ENCODE peak calls at places on chromosomes 12 and 14, in seven cellular contexts. C is neuronal stem cell, M is IMR-90, K is trophoblast cell, T is mesendoderm, R is mesenchymal stem cell, B is H1. U is an unnamed sample.

GRCh38 chr14:90522585-90523191 is 125.9 kb downstream of the CALM1 start:
- DNase-seq in C (no peak), M (no peak), K (no peak), T (no peak), R (no peak), B (no peak), U (no peak)

GRCh38 chr12:64514456-64514855 is 62.5 kb downstream of the TBK1 start:
- DNase-seq in C (no peak), M (no peak), K (no peak), T (no peak), R (no peak), B (no peak), U (no peak)

GRCh38 chr12:51904951-51905471 is 2.3 kb upstream of the ACVRL1 start:
- DNase-seq in C (no peak), M (peak; percentile 69), K (no peak), T (no peak), R (peak; percentile 90), B (no peak), U (no peak)

GRCh38 chr14:94129111-94129757 is at the start of gene IFI27L2:
- DNase-seq in C (peak; percentile 80), M (peak; percentile 73), K (peak; percentile 17), T (peak; percentile 93), R (peak; percentile 82), B (peak; percentile 79), U (peak; percentile 95)

GRCh38 chr12:114209852-114210251 is 196.1 kb downstream of the TBX5 start:
- DNase-seq in C (no peak), M (no peak), K (no peak), T (no peak), R (no peak), B (no peak), U (no peak)

GRCh38 chr12:12717586-12718381 is 616 bp downstream of the CDKN1B start:
- DNase-seq in C (no peak), M (no peak), K (peak; percentile 30), T (peak; percentile 55), R (peak; percentile 41), B (peak; percentile 56), U (peak; percentile 53)

GRCh38 chr14:102182190-102182589 is 42.5 kb downstream of the WDR20 start:
- DNase-seq in C (no peak), M (peak; percentile 62), K (no peak), T (no peak), R (peak; percentile 33), B (no peak), U (no peak)

GRCh38 chr12:533718-534117 is 74.0 kb downstream of the B4GALNT3 start:
- DNase-seq in C (no peak), M (no peak), K (no peak), T (no peak), R (no peak), B (no peak), U (no peak)

GRCh38 chr12:46473634-46474201 is 101.1 kb upstream of the SLC38A2 start:
- DNase-seq in C (no peak), M (peak; percentile 94), K (peak; percentile 89), T (peak; percentile 56), R (peak; percentile 94), B (no peak), U (no peak)

GRCh38 chr14:60848066-60848465 is 113.5 kb downstream of the MNAT1 start:
- DNase-seq in C (no peak), M (no peak), K (no peak), T (peak; percentile 8), R (no peak), B (no peak), U (no peak)
- H3K18ac ChIP-seq in C (no peak overlapping the region), M (no peak overlapping the region), K (no peak overlapping the region), T (no peak overlapping the region), R (no peak overlapping the region), B (no peak overlapping the region), U (no peak overlapping the region)

DNA sequence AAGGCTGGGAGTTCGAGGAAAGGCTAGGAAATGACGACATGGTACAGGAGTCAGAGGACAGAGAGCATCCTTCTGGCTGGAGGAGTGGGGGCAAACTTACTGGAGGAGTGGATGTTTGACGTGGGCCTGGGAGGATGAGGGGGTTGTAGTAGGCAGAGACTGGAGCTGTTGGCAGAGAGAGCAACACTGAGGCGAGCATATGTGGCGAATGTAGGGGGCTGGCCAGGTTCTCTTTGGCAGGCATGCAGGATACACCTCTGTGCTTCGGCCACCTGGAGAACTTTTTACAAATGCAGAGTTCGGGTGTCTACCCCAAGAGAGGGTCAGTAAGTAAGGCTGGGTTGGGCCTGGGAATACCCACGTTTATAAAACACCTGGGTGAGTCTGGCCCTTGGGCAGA is 385.7 kb downstream of the FUT8 start:
- DNase-seq in C (no peak), M (no peak), K (no peak), T (no peak), R (no peak), B (no peak), U (no peak)
- H3K18ac ChIP-seq in C (no peak overlapping the region), M (no peak overlapping the region), K (no peak overlapping the region), T (no peak overlapping the region), R (no peak overlapping the region), B (no peak overlapping the region), U (no peak overlapping the region)

GRCh38 chr12:97063292-97063935 is 156.4 kb downstream of the NEDD1 start:
- DNase-seq in C (no peak), M (no peak), K (no peak), T (no peak), R (no peak), B (no peak), U (no peak)

GRCh38 chr12:97061164-97061563 is 154.1 kb downstream of the NEDD1 start:
- DNase-seq in C (no peak), M (no peak), K (no peak), T (no peak), R (no peak), B (no peak), U (no peak)
- H3K18ac ChIP-seq in C (no peak overlapping the region), M (no peak overlapping the region), K (no peak overlapping the region), T (no peak overlapping the region), R (no peak overlapping the region), B (no peak overlapping the region), U (no peak overlapping the region)

GRCh38 chr14:34472706-34473279 is 10.8 kb upstream of the SPTSSA start:
- DNase-seq in C (no peak), M (no peak), K (no peak), T (no peak), R (no peak), B (no peak), U (no peak)
- H3K18ac ChIP-seq in C (no peak overlapping the region), M (no peak overlapping the region), K (no peak overlapping the region), T (no peak overlapping the region), R (no peak overlapping the region), B (no peak overlapping the region), U (no peak overlapping the region)

GRCh38 chr14:63875311-63875710 is 22.5 kb downstream of the SYNE2 start:
- DNase-seq in C (no peak), M (peak; percentile 91), K (no peak), T (no peak), R (peak; percentile 69), B (no peak), U (no peak)

GRCh38 chr14:63877594-63877993 is 24.8 kb downstream of the SYNE2 start:
- DNase-seq in C (no peak), M (no peak), K (no peak), T (no peak), R (no peak), B (no peak), U (no peak)

GRCh38 chr14:63878052-63878451 is 25.2 kb downstream of the SYNE2 start:
- DNase-seq in C (no peak), M (no peak), K (no peak), T (no peak), R (no peak), B (no peak), U (no peak)

GRCh38 chr14:63881926-63882325 is 29.1 kb downstream of the SYNE2 start:
- DNase-seq in C (no peak), M (no peak), K (no peak), T (no peak), R (no peak), B (no peak), U (no peak)

DNA sequence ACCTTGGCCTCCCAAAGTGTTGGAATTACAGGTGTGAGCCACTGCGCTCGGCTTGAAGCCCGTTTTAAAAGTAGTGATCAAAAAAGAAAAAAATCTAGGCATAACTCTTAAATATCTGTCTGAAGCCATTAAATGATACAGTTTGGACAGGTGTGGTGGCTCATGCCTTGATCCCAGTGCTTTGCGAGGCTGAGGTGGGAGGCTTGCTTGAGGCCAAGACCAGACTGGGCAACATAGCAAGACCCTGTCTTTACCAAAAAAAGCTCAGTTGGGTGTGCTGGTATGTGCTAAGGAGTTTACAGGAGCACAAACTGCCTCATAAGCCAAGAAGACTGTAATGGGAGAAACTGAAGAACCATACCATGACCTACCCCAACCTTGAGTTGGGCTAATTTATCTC is 26.0 kb downstream of the SYNE2 start:
- DNase-seq in C (no peak), M (no peak), K (no peak), T (no peak), R (no peak), B (no peak), U (no peak)
- H3K18ac ChIP-seq in C (no peak overlapping the region), M (no peak overlapping the region), K (no peak overlapping the region), T (no peak overlapping the region), R (no peak overlapping the region), B (no peak overlapping the region), U (no peak overlapping the region)